ENCODE peak calls at places on chromosomes 11 and 22, in nine cellular contexts. X is tibial nerve, A is erythroblast, H is breast epithelium, D is HCT116, U is right lobe of liver, M is esophagus muscularis mucosa, G is ovary, P is A549. T is an unnamed sample.

GRCh38 chr11:128324051-128324481 is 263.3 kb downstream of the ETS1 start:
- DNase-seq in D (no peak), M (peak), U (no peak), P (no peak), H (no peak), G (no peak), A (no peak), X (no peak), T (no peak)

GRCh38 chr22:22394589-22394988 is 114.0 kb downstream of the ZNF280B start:
- DNase-seq in M (peak), X (no peak), A (no peak), H (no peak), D (no peak), P (no peak), U (no peak), G (no peak), T (no peak)

GRCh38 chr11:66291706-66292542 is at the start of gene TMEM151A:
- DNase-seq in X (no peak), G (peak), H (no peak), M (no peak), D (no peak), P (no peak), U (no peak), A (no peak), T (no peak)

GRCh38 chr11:20156876-20157613 is 3.2 kb downstream of the DBX1 start:
- DNase-seq in A (no peak), H (no peak), D (no peak), P (no peak), X (no peak), U (no peak), G (no peak), M (no peak), T (no peak)

GRCh38 chr11:12239396-12240298 is 129.3 kb downstream of the MICAL2 start:
- DNase-seq in H (no peak), P (no peak), M (no peak), D (no peak), G (no peak), A (peak), U (no peak), X (no peak), T (no peak)

GRCh38 chr11:44310198-44310455 is 188 bp upstream of the ALX4 start:
- DNase-seq in H (no peak), U (no peak), P (no peak), G (no peak), A (no peak), M (no peak), D (no peak), X (no peak), T (no peak)

GRCh38 chr11:76225122-76225584 is 18.9 kb upstream of the WNT11 start:
- DNase-seq in X (no peak), U (peak), H (no peak), G (no peak), M (no peak), A (no peak), P (no peak), D (no peak), T (no peak)

GRCh38 chr11:30789270-30789669 is 203.1 kb upstream of the MPPED2 start:
- DNase-seq in A (no peak), G (no peak), D (no peak), H (no peak), P (no peak), U (no peak), M (no peak), X (no peak), T (no peak)

GRCh38 chr11:69088676-69089146 is 40.0 kb downstream of the TPCN2 start:
- DNase-seq in G (peak), X (peak), P (peak), A (peak), M (peak), U (no peak), H (peak), D (peak), T (peak)

GRCh38 chr11:125110506-125110905 is 920 bp downstream of the TMEM218 start:
- DNase-seq in P (no peak), X (no peak), A (peak), H (no peak), U (no peak), G (no peak), D (no peak), M (no peak), T (peak)

GRCh38 chr11:110297726-110298297 is 1.4 kb upstream of the RDX start:
- DNase-seq in U (no peak), D (no peak), H (no peak), X (no peak), P (no peak), G (no peak), A (peak), M (no peak), T (peak)

GRCh38 chr11:73752216-73752867 is 8.5 kb downstream of the RAB6A start:
- DNase-seq in G (peak), U (no peak), P (no peak), D (no peak), M (peak), A (no peak), X (no peak), H (no peak), T (no peak)

GRCh38 chr11:76209671-76209955 is 3.3 kb upstream of the WNT11 start:
- DNase-seq in A (no peak), U (no peak), X (no peak), H (no peak), M (no peak), D (no peak), G (no peak), P (no peak), T (peak)

GRCh38 chr22:28072066-28072465 is 153.0 kb upstream of the PITPNB start:
- DNase-seq in G (no peak), M (no peak), H (no peak), A (peak), U (no peak), P (no peak), D (no peak), X (no peak), T (no peak)

GRCh38 chr11:46643531-46643930 is 26.2 kb downstream of the ATG13 start:
- DNase-seq in H (no peak), A (no peak), G (no peak), M (no peak), U (no peak), P (no peak), X (no peak), D (no peak), T (no peak)

GRCh38 chr11:102320166-102320565 is 2.9 kb downstream of the BIRC3 start:
- DNase-seq in A (no peak), X (no peak), M (no peak), D (no peak), H (no peak), P (no peak), U (no peak), G (no peak), T (no peak)

GRCh38 chr11:102317099-102317767 is at the start of gene BIRC3:
- DNase-seq in G (peak), D (peak), A (peak), X (peak), H (peak), P (peak), M (peak), U (peak), T (peak)

GRCh38 chr11:102317768-102318103 is 452 bp downstream of the BIRC3 start:
- DNase-seq in X (no peak), M (no peak), D (no peak), A (no peak), G (no peak), P (no peak), H (no peak), U (no peak), T (no peak)

GRCh38 chr11:102319544-102319943 is 2.3 kb downstream of the BIRC3 start:
- DNase-seq in G (no peak), D (no peak), M (no peak), A (no peak), H (no peak), P (no peak), X (no peak), U (no peak), T (no peak)

DNA sequence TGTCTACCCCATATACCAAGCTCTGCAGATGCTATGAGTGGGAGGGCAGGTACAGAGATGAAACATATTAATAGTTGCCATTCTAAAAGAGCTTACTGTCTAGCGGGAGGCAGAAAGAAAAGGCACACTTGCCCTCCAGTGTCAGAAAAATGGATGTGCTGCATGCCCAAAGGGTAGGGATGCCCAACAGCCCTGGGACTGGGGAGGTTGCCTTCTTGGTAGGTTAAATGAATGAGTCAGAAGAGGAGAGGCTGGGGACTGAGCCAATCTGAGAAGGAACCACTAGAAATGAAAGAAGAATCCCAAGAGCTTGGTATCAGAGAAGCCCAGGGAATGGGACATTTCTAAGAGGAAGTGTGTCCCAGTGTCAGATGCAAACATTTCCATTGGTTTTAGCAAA is 1.2 kb downstream of the BIRC3 start:
- DNase-seq in G (no peak), U (no peak), D (no peak), M (no peak), H (no peak), X (no peak), P (peak), A (no peak), T (no peak)
- TF ChIP-seq POLR2A in G (no peak), U (no peak), D (no peak), M (no peak), H (no peak), X (no peak), P (no peak), A (no peak), T (no peak)

GRCh38 chr11:72014761-72015320 is 16.1 kb downstream of the IL18BP start:
- DNase-seq in H (peak), A (no peak), G (no peak), M (no peak), X (no peak), D (no peak), U (no peak), P (no peak), T (no peak)

GRCh38 chr11:72012897-72013721 is 14.4 kb downstream of the IL18BP start:
- DNase-seq in G (peak), M (no peak), H (peak), P (no peak), D (no peak), X (peak), A (no peak), U (peak), T (no peak)

GRCh38 chr11:72015511-72016061 is 16.9 kb downstream of the IL18BP start:
- DNase-seq in U (no peak), G (no peak), A (peak), X (no peak), M (no peak), H (peak), P (no peak), D (no peak), T (peak)

GRCh38 chr11:72012091-72012630 is 13.5 kb downstream of the IL18BP start:
- DNase-seq in P (no peak), H (no peak), M (no peak), D (no peak), U (no peak), G (no peak), X (no peak), A (no peak), T (no peak)

DNA sequence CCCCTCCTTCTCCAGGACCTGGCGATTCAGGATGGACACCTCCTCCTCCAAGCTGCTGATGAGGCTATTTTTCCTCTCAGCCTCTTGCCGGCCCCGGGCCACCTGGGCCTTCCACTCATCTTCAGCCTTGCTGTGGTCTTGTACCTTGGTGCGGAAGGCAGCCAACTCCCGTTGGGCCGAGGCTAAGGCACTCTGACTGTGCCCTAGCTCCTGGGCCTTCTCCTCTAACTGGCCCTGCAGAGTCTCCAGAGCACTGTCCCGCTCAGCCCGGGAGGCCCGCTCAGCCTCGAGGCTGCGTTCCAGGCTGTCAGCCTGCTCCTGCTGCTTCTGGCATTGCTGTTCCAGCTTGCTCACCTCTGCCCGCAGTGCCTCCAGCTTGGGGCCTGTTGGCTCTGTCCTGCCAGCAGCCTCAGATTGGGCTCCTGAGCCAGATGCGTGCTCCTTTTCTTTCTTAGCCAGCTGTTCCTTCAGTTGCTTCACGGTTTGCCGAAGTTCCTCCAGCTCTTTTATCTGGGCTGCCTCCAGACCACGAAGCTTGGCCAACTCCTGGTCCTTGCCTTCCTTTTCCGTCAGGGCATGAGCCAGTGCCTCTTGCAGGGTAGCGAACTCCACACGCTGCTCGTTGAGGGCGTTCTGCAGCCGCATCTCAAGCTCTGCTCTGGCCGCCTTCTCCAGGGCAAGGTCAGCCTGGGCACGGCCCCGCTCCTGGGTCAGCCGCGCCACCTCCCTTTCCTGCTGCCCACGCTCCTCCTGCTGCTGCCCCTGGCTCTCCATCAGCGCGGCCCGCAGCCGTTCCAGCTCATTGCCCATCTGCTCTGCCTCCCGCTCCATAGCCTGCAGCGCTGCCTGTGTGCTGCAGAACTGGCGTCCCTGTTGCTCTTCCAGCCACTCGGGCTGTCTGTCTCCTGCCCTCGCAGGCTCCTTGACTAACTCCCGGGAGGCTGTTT is 15.3 kb downstream of the IL18BP start:
- DNase-seq in D (no peak), H (peak), G (no peak), A (no peak), M (no peak), X (no peak), U (no peak), P (no peak), T (no peak)
- TF ChIP-seq POLR2A in D (no peak), H (no peak), G (no peak), A (no peak), M (no peak), X (no peak), U (no peak), P (no peak), T (no peak)

GRCh38 chr11:61840371-61840770 is 12.3 kb downstream of the FADS2 start:
- DNase-seq in P (no peak), D (no peak), A (no peak), U (no peak), H (no peak), G (no peak), M (no peak), X (no peak), T (no peak)

GRCh38 chr11:61839742-61840141 is 11.6 kb downstream of the FADS2 start:
- DNase-seq in H (no peak), U (no peak), G (no peak), A (no peak), X (no peak), P (no peak), D (no peak), M (no peak), T (no peak)

GRCh38 chr11:61842421-61842820 is 14.3 kb downstream of the FADS2 start:
- DNase-seq in X (no peak), A (no peak), H (no peak), U (no peak), M (no peak), D (no peak), G (no peak), P (no peak), T (no peak)

GRCh38 chr11:61838921-61839320 is 10.8 kb downstream of the FADS2 start:
- DNase-seq in X (no peak), U (no peak), G (no peak), M (no peak), D (no peak), A (no peak), H (no peak), P (no peak), T (no peak)

GRCh38 chr11:61841636-61842332 is 13.7 kb downstream of the FADS2 start:
- DNase-seq in P (no peak), D (no peak), H (no peak), X (no peak), M (no peak), U (no peak), G (no peak), A (peak), T (no peak)
- TF ChIP-seq POLR2A in P (no peak), D (no peak), H (no peak), X (no peak), M (no peak), U (no peak), G (no peak), A (peak), T (no peak)

GRCh38 chr22:46087336-46087690 is 63.0 kb upstream of the PPARA start:
- DNase-seq in M (no peak), H (no peak), G (no peak), A (no peak), P (no peak), U (no peak), D (no peak), X (no peak), T (no peak)

GRCh38 chr22:46084943-46085830 is 65.1 kb upstream of the PPARA start:
- DNase-seq in G (no peak), U (peak), A (no peak), M (no peak), D (no peak), H (peak), P (no peak), X (peak), T (no peak)

GRCh38 chr22:46086577-46087335 is 63.6 kb upstream of the PPARA start:
- DNase-seq in D (no peak), A (no peak), G (no peak), P (no peak), H (no peak), M (no peak), U (peak), X (no peak), T (no peak)

GRCh38 chr22:46084376-46084775 is 66.0 kb upstream of the PPARA start:
- DNase-seq in M (no peak), D (no peak), P (no peak), X (no peak), H (no peak), U (peak), G (no peak), A (no peak), T (no peak)

DNA sequence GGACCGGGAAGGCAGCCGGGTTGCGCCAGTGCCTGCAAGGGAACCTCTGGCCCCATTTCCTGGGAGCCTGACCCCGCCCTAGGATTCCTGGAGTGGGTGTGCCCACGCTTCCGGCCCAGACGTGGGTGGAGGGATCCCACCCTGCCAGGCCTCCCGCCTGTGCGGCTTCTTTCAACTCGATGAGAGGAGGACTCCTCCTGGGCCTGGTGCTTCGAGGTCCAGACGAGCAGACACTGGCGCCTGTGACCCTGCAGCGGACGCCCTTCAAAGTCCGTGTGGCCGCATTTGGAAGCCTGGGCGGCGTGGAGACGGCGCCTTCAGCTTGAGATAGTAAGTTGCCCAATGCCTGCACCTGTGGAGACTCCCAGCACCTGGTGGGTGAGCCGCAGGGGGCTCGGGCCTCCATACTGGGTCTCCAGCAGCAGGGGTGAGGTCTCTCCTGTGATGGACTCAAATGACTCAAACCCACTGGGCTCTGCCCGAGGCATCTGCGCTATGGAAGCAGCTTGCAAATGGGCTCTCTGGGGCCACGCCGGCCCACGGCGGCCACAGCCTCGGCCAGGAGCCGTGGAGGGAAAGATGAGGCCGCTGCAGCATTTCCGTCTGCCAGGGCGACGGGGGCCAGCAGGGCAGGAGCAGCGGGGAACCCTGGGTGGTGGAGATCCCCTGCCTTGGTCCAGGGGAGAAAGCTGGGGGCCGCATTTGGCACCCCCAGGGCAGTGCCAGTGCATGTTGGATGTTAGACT is 64.3 kb upstream of the PPARA start:
- DNase-seq in M (no peak), P (peak), G (peak), H (peak), U (peak), D (peak), A (no peak), X (no peak), T (no peak)
- TF ChIP-seq POLR2A in M (no peak), P (no peak), G (no peak), H (no peak), U (no peak), D (no peak), A (no peak), X (peak), T (no peak)

GRCh38 chr11:117933475-117933874 is 4.3 kb upstream of the TMPRSS13 start:
- DNase-seq in A (no peak), H (peak), D (no peak), P (no peak), U (no peak), X (no peak), G (no peak), M (no peak), T (no peak)

GRCh38 chr11:117933930-117934329 is 4.7 kb upstream of the TMPRSS13 start:
- DNase-seq in U (no peak), X (no peak), H (peak), G (peak), D (no peak), A (no peak), M (no peak), P (no peak), T (peak)

GRCh38 chr11:117932987-117933386 is 3.8 kb upstream of the TMPRSS13 start:
- DNase-seq in P (no peak), D (no peak), G (no peak), X (no peak), M (no peak), U (no peak), H (peak), A (no peak), T (no peak)

GRCh38 chr11:117936973-117937372 is 7.8 kb upstream of the TMPRSS13 start:
- DNase-seq in X (no peak), H (no peak), G (no peak), U (no peak), A (no peak), D (no peak), P (no peak), M (no peak), T (no peak)

GRCh38 chr11:117934526-117935307 is 5.5 kb upstream of the TMPRSS13 start:
- DNase-seq in D (no peak), G (peak), H (peak), M (no peak), A (no peak), U (no peak), P (no peak), X (no peak), T (no peak)
- TF ChIP-seq POLR2A in D (no peak), G (no peak), H (no peak), M (no peak), A (no peak), U (no peak), P (no peak), X (no peak), T (no peak)

GRCh38 chr11:119371778-119372182 is 9.7 kb downstream of the USP2 start:
- DNase-seq in P (no peak), H (peak), X (no peak), M (no peak), U (peak), A (no peak), D (no peak), G (no peak), T (peak)
- TF ChIP-seq POLR2A in P (no peak), H (no peak), X (no peak), M (no peak), U (no peak), A (no peak), D (no peak), G (no peak), T (no peak)